ENCODE peak calls at places on chromosomes 12 and 14, in ten cellular contexts. K, F, Q, X, V, C, L, G, Y and M are unnamed samples.

GRCh38 chr14:50763386-50764007 is 67.5 kb downstream of the NIN start:
- DNase-seq in K (no peak), F (no peak), Q (no peak), X (peak), V (no peak), C (no peak), L (peak), G (no peak), Y (peak), M (no peak)

GRCh38 chr14:53237488-53237887 is 84.4 kb upstream of the DDHD1 start:
- DNase-seq in K (no peak), F (no peak), Q (no peak), X (no peak), V (no peak), C (no peak), L (no peak), G (no peak), Y (no peak), M (no peak)

GRCh38 chr12:129719426-129719825 is 184.4 kb downstream of the TMEM132D start:
- DNase-seq in K (no peak), F (no peak), Q (no peak), X (no peak), V (no peak), C (no peak), L (no peak), G (no peak), Y (no peak), M (no peak)

GRCh38 chr14:101224356-101225115 is 321.0 kb upstream of the RTL1 start:
- DNase-seq in K (no peak), F (no peak), Q (no peak), X (no peak), V (no peak), C (no peak), L (no peak), G (peak), Y (no peak), M (no peak)

GRCh38 chr12:89040146-89040964 is 311.9 kb downstream of the DUSP6 start:
- DNase-seq in K (no peak), F (no peak), Q (no peak), X (peak), V (no peak), C (no peak), L (no peak), G (no peak), Y (no peak), M (peak)

GRCh38 chr14:75262641-75263040 is 16.0 kb upstream of the FOS start:
- DNase-seq in K (no peak), F (no peak), Q (no peak), X (no peak), V (no peak), C (no peak), L (no peak), G (no peak), Y (no peak), M (no peak)

GRCh38 chr14:99728981-99729451 is 44.9 kb downstream of the CYP46A1 start:
- DNase-seq in K (no peak), F (no peak), Q (no peak), X (no peak), V (no peak), C (no peak), L (no peak), G (peak), Y (no peak), M (peak)

GRCh38 chr14:99989032-99989431 is 76.2 kb upstream of the EVL start:
- DNase-seq in K (no peak), F (no peak), Q (no peak), X (no peak), V (no peak), C (no peak), L (no peak), G (no peak), Y (no peak), M (no peak)

GRCh38 chr12:20601668-20602280 is 93.4 kb upstream of the SLCO1C1 start:
- DNase-seq in K (peak), F (peak), Q (no peak), X (peak), V (peak), C (no peak), L (peak), G (no peak), Y (no peak), M (no peak)

GRCh38 chr12:132275110-132275531 is 54.3 kb downstream of the GALNT9 start:
- DNase-seq in K (peak), F (peak), Q (peak), X (no peak), V (no peak), C (peak), L (peak), G (peak), Y (peak), M (no peak)

GRCh38 chr12:127381043-127381668 is 885.8 kb upstream of the TMEM132C start:
- DNase-seq in K (peak), F (peak), Q (peak), X (peak), V (peak), C (peak), L (peak), G (peak), Y (peak), M (no peak)

GRCh38 chr14:64671591-64671990 is 32.6 kb upstream of the PLEKHG3 start:
- DNase-seq in K (peak), F (peak), Q (peak), X (peak), V (peak), C (no peak), L (peak), G (no peak), Y (no peak), M (no peak)

GRCh38 chr12:110966081-110966760 is 45.8 kb upstream of the MYL2 start:
- DNase-seq in K (no peak), F (no peak), Q (no peak), X (no peak), V (no peak), C (no peak), L (no peak), G (no peak), Y (no peak), M (no peak)

GRCh38 chr12:13534645-13535398 is 338.3 kb downstream of the EMP1 start:
- DNase-seq in K (peak), F (peak), Q (peak), X (peak), V (peak), C (peak), L (peak), G (peak), Y (peak), M (peak)

GRCh38 chr14:25620515-25620914 is 570.6 kb upstream of the STXBP6 start:
- DNase-seq in K (no peak), F (no peak), Q (no peak), X (no peak), V (no peak), C (no peak), L (no peak), G (no peak), Y (no peak), M (no peak)

GRCh38 chr12:93756295-93756694 is 79.1 kb downstream of the CRADD start:
- DNase-seq in K (no peak), F (no peak), Q (no peak), X (no peak), V (no peak), C (no peak), L (no peak), G (no peak), Y (no peak), M (no peak)

GRCh38 chr14:96741151-96741977 is 55.8 kb upstream of the VRK1 start:
- DNase-seq in K (no peak), F (no peak), Q (no peak), X (peak), V (peak), C (peak), L (no peak), G (peak), Y (peak), M (peak)

GRCh38 chr12:12441891-12442461 is 85.1 kb downstream of the BORCS5 start:
- DNase-seq in K (no peak), F (no peak), Q (no peak), X (peak), V (peak), C (no peak), L (no peak), G (no peak), Y (no peak), M (no peak)

GRCh38 chr12:67663121-67663520 is 14.6 kb downstream of the DYRK2 start:
- DNase-seq in K (no peak), F (no peak), Q (no peak), X (peak), V (no peak), C (no peak), L (no peak), G (no peak), Y (no peak), M (no peak)

GRCh38 chr12:78081590-78082314 is 251.1 kb downstream of the NAV3 start:
- DNase-seq in K (no peak), F (no peak), Q (no peak), X (no peak), V (no peak), C (no peak), L (no peak), G (no peak), Y (no peak), M (no peak)

GRCh38 chr12:119668315-119668651 is 350 bp downstream of the PRKAB1 start:
- DNase-seq in K (peak), F (no peak), Q (no peak), X (no peak), V (no peak), C (no peak), L (no peak), G (no peak), Y (no peak), M (no peak)

GRCh38 chr12:49364989-49365388 is 2.3 kb upstream of the SPATS2 start:
- DNase-seq in K (no peak), F (no peak), Q (no peak), X (peak), V (no peak), C (no peak), L (peak), G (no peak), Y (no peak), M (no peak)